ENCODE peak calls at places on chromosomes 16 and 17, in seven cellular contexts. U is fibroblast of the conjunctiva; L is stimulated activated CD4-positive, alpha-beta T cell treated with anti-CD3 and anti-CD28 coated beads, Interleukin-1b, Interleukin-23, amount 100 ng/mL, for 48 hours; E is A172; H is G401; O is NCI-H1417; P is tibial nerve. F is an unnamed sample.

GRCh38 chr17:80103061-80103481 is 1.7 kb downstream of the GAA start:
- DNase-seq in U (no peak), O (no peak), P (no peak), L (no peak), H (no peak), E (no peak), F (no peak)

GRCh38 chr16:51569204-51569911 is 418.3 kb upstream of the SALL1 start:
- DNase-seq in O (no peak), U (no peak), E (peak; percentile 74), H (peak; percentile 1), L (no peak), P (no peak), F (no peak)

GRCh38 chr17:42399121-42399520 is 10.9 kb upstream of the STAT3 start:
- DNase-seq in L (no peak), P (no peak), E (no peak), H (peak; percentile 90), O (peak; percentile 38), U (no peak), F (no peak)

GRCh38 chr16:56931253-56931768 is 631 bp upstream of the HERPUD1 start:
- DNase-seq in H (no peak), E (no peak), L (no peak), O (peak; percentile 79), P (no peak), U (no peak), F (no peak)

GRCh38 chr17:2253768-2254406 is 49.7 kb downstream of the SMG6 start:
- DNase-seq in H (no peak), L (peak; percentile 43), O (no peak), P (no peak), E (no peak), U (no peak), F (no peak)

GRCh38 chr17:55567240-55568216 is 56.3 kb upstream of the SMIM36 start:
- DNase-seq in L (no peak), H (no peak), U (no peak), E (no peak), O (no peak), P (no peak), F (no peak)

GRCh38 chr17:263773-264172 is 82.3 kb upstream of the DOC2B start:
- DNase-seq in H (no peak), O (no peak), P (no peak), U (no peak), L (no peak), E (no peak), F (no peak)

GRCh38 chr17:50248255-50248654 is 26.0 kb upstream of the TMEM92 start:
- DNase-seq in U (no peak), P (no peak), L (no peak), E (no peak), O (no peak), H (no peak), F (no peak)

GRCh38 chr17:20935740-20936139 is 107.1 kb downstream of the USP22 start:
- DNase-seq in U (peak; percentile 45), E (peak; percentile 89), P (no peak), O (no peak), L (no peak), H (no peak), F (no peak)

GRCh38 chr17:72362466-72363335 is 241.9 kb downstream of the SOX9 start:
- DNase-seq in U (no peak), H (no peak), E (peak; percentile 90), O (no peak), P (no peak), L (no peak), F (no peak)

GRCh38 chr17:6473128-6473767 is 29.0 kb downstream of the PIMREG start:
- DNase-seq in U (peak; percentile 37), P (peak; percentile 43), O (peak; percentile 51), E (peak; percentile 87), H (peak; percentile 87), L (peak; percentile 60), F (peak; percentile 90)

GRCh38 chr17:63390090-63390489 is 56.0 kb downstream of the CYB561 start:
- DNase-seq in U (no peak), H (no peak), O (no peak), E (no peak), L (no peak), P (no peak), F (no peak)

GRCh38 chr17:50863221-50863843 is 2.8 kb downstream of the TOB1 start:
- DNase-seq in P (no peak), H (peak; percentile 75), U (peak; percentile 23), O (peak; percentile 50), E (peak; percentile 44), L (peak; percentile 42), F (no peak)

GRCh38 chr17:2172447-2172938 is 117.6 kb downstream of the HIC1 start:
- DNase-seq in O (no peak), H (no peak), U (no peak), P (no peak), L (no peak), E (peak; percentile 75), F (no peak)

GRCh38 chr17:43813386-43813785 is 19.6 kb downstream of the MPP3 start:
- DNase-seq in P (no peak), O (no peak), E (peak; percentile 51), L (no peak), H (no peak), U (no peak), F (peak; percentile 15)

GRCh38 chr17:32256012-32256694 is 9.5 kb upstream of the RHBDL3 start:
- DNase-seq in O (no peak), L (no peak), H (no peak), E (no peak), U (no peak), P (no peak), F (no peak)

GRCh38 chr16:85291302-85292148 is 179.3 kb upstream of the CIBAR2 start:
- DNase-seq in L (no peak), H (no peak), U (no peak), E (no peak), O (no peak), P (peak; percentile 52), F (no peak)

GRCh38 chr17:9522074-9522473 is 53.5 kb downstream of the STX8 start:
- DNase-seq in E (peak; percentile 43), U (peak; percentile 55), L (no peak), H (peak; percentile 69), P (no peak), O (peak; percentile 64), F (no peak)

GRCh38 chr16:69796285-69797118 is 34.4 kb downstream of the WWP2 start:
- DNase-seq in P (no peak), O (peak; percentile 60), U (peak; percentile 74), H (peak; percentile 90), L (peak; percentile 6), E (peak; percentile 58), F (peak; percentile 33)

GRCh38 chr16:89562027-89562599 is 1.6 kb downstream of the RPL13 start:
- DNase-seq in E (no peak), P (no peak), O (no peak), L (no peak), U (no peak), H (no peak), F (no peak)

GRCh38 chr16:25713785-25714570 is 22.2 kb downstream of the HS3ST4 start:
- DNase-seq in P (no peak), H (no peak), U (no peak), O (no peak), E (no peak), L (no peak), F (no peak)

GRCh38 chr16:22183901-22184614 is 21.8 kb downstream of the SDR42E2 start:
- DNase-seq in H (no peak), O (peak; percentile 6), P (no peak), E (no peak), U (no peak), L (no peak), F (no peak)

GRCh38 chr16:47358816-47359215 is 102.0 kb downstream of the ITFG1 start:
- DNase-seq in H (no peak), E (peak; percentile 84), L (no peak), P (no peak), U (no peak), O (no peak), F (no peak)

GRCh38 chr16:3138342-3138741 is 3.5 kb downstream of the ZNF213 start:
- DNase-seq in O (no peak), U (no peak), P (no peak), E (no peak), H (no peak), L (no peak), F (no peak)

GRCh38 chr16:27246439-27246838 is 22.1 kb downstream of the NSMCE1 start:
- DNase-seq in H (no peak), O (no peak), L (no peak), U (no peak), P (no peak), E (no peak), F (peak; percentile 50)

GRCh38 chr17:63631626-63632025 is 9.4 kb downstream of the MAP3K3 start:
- DNase-seq in U (no peak), E (no peak), P (no peak), O (no peak), H (no peak), L (no peak), F (no peak)

GRCh38 chr17:68248199-68248825 is 469 bp downstream of the AMZ2 start:
- DNase-seq in U (peak; percentile 64), L (no peak), O (peak; percentile 90), H (peak; percentile 64), E (peak; percentile 56), P (peak; percentile 41), F (peak; percentile 93)

GRCh38 chr17:15882058-15882720 is 62.7 kb upstream of the ADORA2B start:
- DNase-seq in L (no peak), E (no peak), U (no peak), P (no peak), H (no peak), O (no peak), F (no peak)

GRCh38 chr16:47872228-47872627 is 283.6 kb downstream of the ABCC12 start:
- DNase-seq in L (no peak), U (no peak), O (no peak), E (peak; percentile 53), P (no peak), H (no peak), F (no peak)

GRCh38 chr16:82329070-82329469 is 159.0 kb upstream of the MPHOSPH6 start:
- DNase-seq in P (no peak), O (no peak), E (no peak), L (no peak), H (no peak), U (no peak), F (no peak)

GRCh38 chr17:39600469-39601009 is 7.2 kb downstream of the NEUROD2 start:
- DNase-seq in P (no peak), E (no peak), L (no peak), H (peak; percentile 75), O (no peak), U (no peak), F (no peak)

GRCh38 chr16:23999663-24000062 is 163.9 kb downstream of the PRKCB start:
- DNase-seq in P (no peak), O (no peak), U (no peak), E (no peak), L (peak; percentile 84), H (peak; percentile 83), F (no peak)

GRCh38 chr17:69607162-69607834 is 192.8 kb downstream of the MAP2K6 start:
- DNase-seq in O (peak; percentile 85), L (peak; percentile 24), H (peak; percentile 70), E (peak; percentile 53), P (peak; percentile 62), U (peak; percentile 84), F (peak; percentile 70)

GRCh38 chr16:84528317-84528716 is 23.9 kb upstream of the MEAK7 start:
- DNase-seq in E (no peak), H (no peak), U (no peak), P (no peak), L (no peak), O (no peak), F (no peak)

GRCh38 chr17:73689596-73690275 is 45.5 kb upstream of the SDK2 start:
- DNase-seq in U (no peak), P (no peak), H (no peak), E (no peak), L (no peak), O (no peak), F (no peak)

GRCh38 chr17:7552621-7553051 is 3.8 kb downstream of the TNFSF12 start:
- DNase-seq in U (no peak), H (no peak), L (no peak), P (no peak), O (no peak), E (no peak), F (no peak)

F was measured in lower leg skin.